ENCODE peak calls at places on chromosome 13, in four cellular contexts. F, N, M and G are unnamed samples.

GRCh38 chr13:34640179-34640929 is 301.7 kb upstream of the NBEA start:
- DNase-seq in F (no peak), N (no peak), M (no peak), G (no peak)

GRCh38 chr13:95552539-95553270 is at the start of gene CLDN10:
- DNase-seq in F (no peak), N (no peak), M (peak; percentile 22), G (peak; percentile 94)

GRCh38 chr13:72508392-72508791 is 219.0 kb downstream of the MZT1 start:
- DNase-seq in F (no peak), N (no peak), M (no peak), G (no peak)

GRCh38 chr13:92805766-92806165 is 420.8 kb upstream of the GPC6 start:
- DNase-seq in M (no peak), N (no peak), F (no peak), G (no peak)

GRCh38 chr13:45799451-45799850 is 52.1 kb downstream of the SIAH3 start:
- DNase-seq in M (no peak), N (no peak), F (no peak), G (no peak)

GRCh38 chr13:111312944-111313590 is 7.4 kb upstream of the TEX29 start:
- DNase-seq in N (no peak), M (no peak), F (no peak), G (no peak)

GRCh38 chr13:49443327-49443688 is 556 bp downstream of the CAB39L start:
- DNase-seq in N (peak; percentile 40), F (no peak), M (no peak), G (no peak)

GRCh38 chr13:32783067-32783466 is 196.8 kb downstream of the PDS5B start:
- DNase-seq in M (no peak), F (no peak), N (no peak), G (no peak)

GRCh38 chr13:100694722-100695644 is 20.4 kb upstream of the TMTC4 start:
- DNase-seq in M (peak; percentile 40), F (no peak), N (peak; percentile 55), G (peak; percentile 53)

GRCh38 chr13:20412761-20413355 is 112.8 kb downstream of the CRYL1 start:
- DNase-seq in N (no peak), M (no peak), F (no peak), G (peak; percentile 71)

GRCh38 chr13:20495087-20496023 is 30.3 kb downstream of the CRYL1 start:
- DNase-seq in M (peak; percentile 52), F (peak; percentile 40), N (peak; percentile 66), G (no peak)

GRCh38 chr13:111031531-111031961 is 83.6 kb upstream of the ARHGEF7 start:
- DNase-seq in M (no peak), F (no peak), N (no peak), G (peak; percentile 30)

GRCh38 chr13:57073983-57074382 is 66.7 kb upstream of the PRR20A start:
- DNase-seq in N (no peak), M (no peak), F (no peak), G (no peak)

GRCh38 chr13:111598751-111599150 is 278.3 kb downstream of the TEX29 start:
- DNase-seq in N (no peak), F (no peak), M (no peak), G (no peak)

GRCh38 chr13:98327326-98328314 is 150.6 kb upstream of the RNF113B start:
- DNase-seq in M (no peak), F (no peak), N (peak; percentile 88), G (no peak)

GRCh38 chr13:99278199-99278598 is 20.0 kb upstream of the GPR18 start:
- DNase-seq in F (no peak), M (no peak), N (no peak), G (no peak)

GRCh38 chr13:93413972-93414717 is 187.5 kb downstream of the GPC6 start:
- DNase-seq in F (no peak), M (no peak), N (no peak), G (no peak)

GRCh38 chr13:50740052-50740741 is 103.3 kb downstream of the DLEU7 start:
- DNase-seq in M (no peak), N (no peak), F (no peak), G (no peak)
- TF ChIP-seq BRCA1 in M (no peak), N (no peak), F (no peak), G (no peak)

DNA sequence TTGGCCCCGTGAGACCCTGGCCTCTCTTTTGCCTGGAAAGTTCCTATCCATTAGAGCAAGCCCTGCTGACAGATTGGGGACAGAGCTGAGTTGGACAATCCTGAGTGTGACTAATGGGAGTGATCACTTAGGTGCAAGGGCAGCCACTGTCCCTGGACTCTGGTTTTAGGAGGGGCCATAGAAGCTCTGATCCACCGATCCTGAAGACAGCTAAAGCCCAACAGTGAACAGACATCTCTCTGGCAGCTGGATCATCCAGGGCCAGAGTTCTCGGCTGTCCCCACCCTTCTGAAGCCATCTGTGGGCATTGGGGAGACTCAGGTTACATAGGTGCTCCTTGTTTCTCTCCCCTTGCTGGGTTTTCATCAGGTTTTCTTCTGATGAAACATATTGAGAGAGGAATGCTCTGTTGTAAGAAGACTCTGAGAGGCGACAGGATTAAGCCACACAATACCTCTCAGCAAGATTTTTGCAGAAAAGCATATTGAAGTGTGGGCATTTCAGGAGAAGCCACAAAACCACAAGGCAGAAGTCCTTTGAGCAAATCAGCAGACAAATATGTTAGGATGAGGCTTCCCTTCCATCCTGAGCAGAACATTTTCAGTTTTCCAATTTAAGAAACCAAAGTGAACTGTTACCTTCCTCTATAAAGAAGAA is 288.0 kb upstream of the MAB21L1 start:
- DNase-seq in N (no peak), M (no peak), F (no peak), G (no peak)
- TF ChIP-seq KDM1A in N (no peak), M (no peak), F (no peak), G (no peak)

GRCh38 chr13:43196750-43197149 is 173.4 kb downstream of the DNAJC15 start:
- DNase-seq in M (no peak), N (no peak), F (no peak), G (no peak)

GRCh38 chr13:43195551-43195950 is 172.2 kb downstream of the DNAJC15 start:
- DNase-seq in M (no peak), N (no peak), F (no peak), G (no peak)

GRCh38 chr13:43195112-43195511 is 171.7 kb downstream of the DNAJC15 start:
- DNase-seq in M (no peak), N (no peak), F (no peak), G (no peak)

GRCh38 chr13:43193789-43194188 is 170.4 kb downstream of the DNAJC15 start:
- DNase-seq in F (no peak), M (no peak), N (no peak), G (no peak)

GRCh38 chr13:43196171-43196611 is 172.8 kb downstream of the DNAJC15 start:
- DNase-seq in M (no peak), F (no peak), N (no peak), G (no peak)
- TF ChIP-seq BRCA1 in M (no peak), F (no peak), N (no peak), G (no peak)

DNA sequence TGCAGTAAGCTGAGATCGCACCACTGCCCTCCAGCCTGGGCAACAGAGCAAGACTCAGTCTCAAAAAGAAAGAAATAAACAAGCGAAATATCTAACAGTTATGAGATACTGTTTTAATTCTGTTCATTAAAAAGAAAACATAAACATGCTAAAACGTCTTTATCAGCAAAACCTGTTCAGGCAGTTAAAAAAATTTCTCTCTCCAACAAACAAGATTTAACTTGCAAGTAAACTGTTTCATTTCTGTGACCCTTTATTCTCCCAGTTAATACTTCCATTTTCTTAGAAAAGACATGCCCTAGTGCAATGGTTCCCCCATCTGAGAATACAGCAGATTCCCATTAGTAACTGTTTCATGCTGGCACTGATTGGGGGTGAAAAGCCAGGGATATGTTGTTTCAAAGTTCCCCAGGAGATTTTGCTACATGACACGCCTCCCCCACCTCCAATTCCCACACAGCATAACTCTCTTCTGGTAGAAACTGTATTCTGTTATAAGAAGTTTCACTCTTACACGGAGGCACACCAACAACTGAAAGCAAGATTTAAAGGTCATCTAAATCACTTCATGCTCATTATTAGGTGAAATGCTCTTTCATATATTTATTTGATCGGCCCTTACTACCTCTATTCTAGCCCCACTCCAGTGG is 24.4 kb downstream of the ELF1 start:
- DNase-seq in N (no peak), M (no peak), F (no peak), G (no peak)
- TF ChIP-seq KDM1A in N (no peak), M (no peak), F (no peak), G (no peak)

GRCh38 chr13:27978301-27978968 is 9.3 kb upstream of the CDX2 start:
- DNase-seq in M (no peak), F (no peak), N (no peak), G (peak; percentile 73)

GRCh38 chr13:27973956-27974662 is 5.0 kb upstream of the CDX2 start:
- DNase-seq in N (no peak), F (no peak), M (no peak), G (no peak)

GRCh38 chr13:27977476-27978300 is 8.6 kb upstream of the CDX2 start:
- DNase-seq in F (no peak), N (no peak), M (no peak), G (no peak)

GRCh38 chr13:27975579-27976361 is 6.7 kb upstream of the CDX2 start:
- DNase-seq in N (no peak), M (no peak), F (no peak), G (peak; percentile 67)

DNA sequence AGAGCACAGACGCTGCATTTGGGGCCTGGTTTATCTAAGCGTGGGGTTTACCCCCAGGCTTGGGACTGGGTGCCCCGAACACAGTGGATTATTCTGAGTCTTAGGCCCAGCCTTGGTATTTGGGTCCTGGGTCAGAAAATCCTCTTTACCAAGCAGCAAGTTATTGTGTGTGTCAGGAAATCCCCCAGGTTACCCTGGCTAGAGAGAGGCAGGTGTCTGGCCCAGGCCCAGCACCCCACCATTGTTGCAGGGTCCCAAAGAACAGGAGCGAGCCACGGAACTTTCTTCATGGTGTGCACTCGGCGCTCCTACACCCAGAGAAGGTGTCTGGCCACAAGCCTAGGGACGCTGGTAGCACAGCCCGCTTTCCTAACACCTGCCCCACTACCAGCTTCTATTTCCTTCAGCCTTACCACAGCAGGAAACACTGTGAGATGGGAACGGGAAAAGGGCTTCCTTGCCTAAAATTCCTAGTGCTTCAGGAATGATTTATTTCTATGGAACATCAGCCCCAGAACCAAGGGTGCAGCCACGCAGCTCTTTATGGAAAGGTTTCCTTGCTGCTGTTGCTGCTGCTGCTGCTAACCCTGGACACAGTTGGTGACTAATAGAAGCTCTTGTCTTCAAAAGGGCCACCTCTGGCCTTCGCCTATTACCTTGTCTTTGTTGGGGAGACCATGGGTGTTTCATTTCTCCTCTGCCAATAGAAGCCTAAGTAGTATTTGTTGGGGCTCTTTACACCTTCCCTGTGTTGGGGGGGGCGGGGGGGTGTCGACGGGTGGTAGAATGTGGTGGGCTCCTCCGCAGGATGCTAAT is 7.5 kb upstream of the CDX2 start:
- DNase-seq in F (no peak), N (no peak), M (no peak), G (no peak)
- TF ChIP-seq BRCA1 in F (no peak), N (no peak), M (no peak), G (no peak)

DNA sequence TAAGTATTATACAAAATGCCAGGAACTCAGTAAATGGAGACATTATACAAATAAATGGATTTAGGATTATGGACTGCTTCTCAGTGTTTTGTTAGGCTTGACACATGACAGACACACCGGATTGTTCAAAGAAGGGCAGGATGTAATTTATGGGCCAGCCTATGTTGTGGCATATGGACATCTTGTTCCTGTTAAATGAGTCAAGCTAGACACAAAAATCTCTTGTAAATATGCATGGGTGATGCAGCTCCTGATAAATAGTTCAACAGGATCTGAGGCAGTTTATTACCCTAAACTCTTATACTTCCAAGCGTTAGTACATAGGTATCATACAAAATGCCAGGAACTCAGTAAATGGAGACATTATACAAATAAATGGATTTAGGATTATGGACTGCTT is 502.3 kb downstream of the TBC1D4 start:
- DNase-seq in M (no peak), N (no peak), F (no peak), G (no peak)
- TF ChIP-seq KDM1A in M (no peak), N (no peak), F (no peak), G (no peak)